ENCODE peak calls at places on chromosomes 2 and 18, in six cellular contexts. N is GM12865, O is heart right ventricle, X is astrocyte, W is aorta, V is small intestine. U is an unnamed sample.

GRCh38 chr2:101041413-101041812 is 39.3 kb downstream of the RPL31 start:
- DNase-seq in V (no peak), W (no peak), N (no peak), O (no peak), X (no peak), U (no peak)

GRCh38 chr2:122180972-122181371 is 425.5 kb downstream of the TSN start:
- DNase-seq in O (no peak), V (no peak), X (no peak), N (no peak), W (no peak), U (no peak)

GRCh38 chr18:49561377-49562193 is at the start of gene LIPG:
- DNase-seq in X (peak), N (peak), V (peak), O (no peak), W (no peak), U (peak)

GRCh38 chr2:218370410-218371063 is 11.5 kb upstream of the SLC11A1 start:
- DNase-seq in N (no peak), V (no peak), X (no peak), O (no peak), W (no peak), U (no peak)

GRCh38 chr2:88307817-88308216 is 137.7 kb downstream of the THNSL2 start:
- DNase-seq in X (no peak), O (peak), V (peak), N (peak), W (no peak), U (no peak)

GRCh38 chr2:187542123-187542522 is 12.1 kb downstream of the TFPI start:
- DNase-seq in W (no peak), O (no peak), N (no peak), V (no peak), X (peak), U (no peak)

GRCh38 chr18:7980661-7981060 is 413.5 kb downstream of the PTPRM start:
- DNase-seq in O (no peak), N (no peak), W (no peak), V (no peak), X (no peak), U (no peak)

GRCh38 chr2:149737882-149738281 is 150.3 kb upstream of the MMADHC start:
- DNase-seq in X (no peak), V (no peak), W (no peak), O (no peak), N (no peak), U (no peak)

GRCh38 chr2:111896576-111896975 is 1.8 kb upstream of the MERTK start:
- DNase-seq in W (no peak), V (no peak), O (no peak), N (no peak), X (no peak), U (no peak)

GRCh38 chr2:183416741-183417140 is 292.5 kb downstream of the NUP35 start:
- DNase-seq in V (no peak), X (no peak), W (no peak), N (no peak), O (no peak), U (no peak)

GRCh38 chr2:98412751-98413445 is 31.8 kb upstream of the INPP4A start:
- DNase-seq in W (no peak), X (peak), O (peak), V (peak), N (peak), U (no peak)

GRCh38 chr18:32093106-32093511 is 1.4 kb downstream of the RNF138 start:
- DNase-seq in O (peak), W (peak), X (peak), V (peak), N (peak), U (peak)

GRCh38 chr2:148725569-148725968 is 81.0 kb downstream of the EPC2 start:
- DNase-seq in W (no peak), X (no peak), N (no peak), O (no peak), V (no peak), U (no peak)

GRCh38 chr2:111048856-111049551 is 71.7 kb upstream of the BCL2L11 start:
- DNase-seq in O (no peak), N (no peak), X (no peak), V (no peak), W (no peak), U (no peak)

GRCh38 chr18:8607776-8608682 is 1.2 kb upstream of the RAB12 start:
- DNase-seq in W (no peak), N (peak), V (no peak), O (no peak), X (no peak), U (peak)

GRCh38 chr2:239753537-239753936 is 271.6 kb downstream of the NDUFA10 start:
- DNase-seq in V (no peak), O (no peak), W (no peak), X (no peak), N (no peak), U (no peak)

GRCh38 chr2:239758325-239758877 is 266.7 kb downstream of the NDUFA10 start:
- DNase-seq in O (no peak), W (peak), X (peak), N (no peak), V (no peak), U (no peak)

GRCh38 chr2:239757154-239757760 is 267.9 kb downstream of the NDUFA10 start:
- DNase-seq in X (no peak), W (no peak), V (no peak), O (no peak), N (no peak), U (no peak)

GRCh38 chr2:239760596-239760995 is 264.5 kb downstream of the NDUFA10 start:
- DNase-seq in W (peak), N (no peak), O (no peak), V (no peak), X (no peak), U (no peak)

GRCh38 chr2:239756392-239757153 is 268.6 kb downstream of the NDUFA10 start:
- DNase-seq in X (no peak), N (no peak), O (peak), V (no peak), W (no peak), U (no peak)
- H3K4me3 ChIP-seq in X (no peak), N (no peak), O (no peak), V (no peak), W (no peak), U (no peak)

DNA sequence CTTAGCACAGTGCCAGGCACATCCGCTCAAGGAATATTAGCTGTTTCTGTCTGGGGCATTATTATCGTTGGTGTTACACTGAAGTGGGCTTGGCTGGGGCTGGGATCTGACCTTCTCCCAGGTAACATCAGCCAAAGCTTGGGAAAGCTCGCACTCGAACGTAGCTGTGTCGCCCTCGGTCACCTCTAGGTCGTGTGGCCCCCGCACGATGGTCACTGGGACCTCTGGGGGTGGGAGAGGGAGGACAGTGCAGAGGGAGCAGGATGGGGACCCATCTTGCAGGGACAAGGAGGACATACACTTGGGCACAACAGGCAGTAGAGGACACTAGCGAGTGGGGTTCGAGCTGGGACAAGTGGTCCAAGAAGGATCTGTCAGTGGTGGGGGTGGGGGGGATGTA is 9.6 kb downstream of the TMEM198 start:
- DNase-seq in N (no peak), X (no peak), V (no peak), O (no peak), W (peak), U (no peak)
- H3K4me3 ChIP-seq in N (no peak), X (no peak), V (no peak), O (no peak), W (no peak), U (no peak)

GRCh38 chr18:35117951-35118411 is 76.8 kb downstream of the MAPRE2 start:
- DNase-seq in W (no peak), N (no peak), O (peak), V (no peak), X (peak), U (no peak)
- H3K4me3 ChIP-seq in W (no peak), N (no peak), O (peak), V (no peak), X (no peak), U (no peak)

DNA sequence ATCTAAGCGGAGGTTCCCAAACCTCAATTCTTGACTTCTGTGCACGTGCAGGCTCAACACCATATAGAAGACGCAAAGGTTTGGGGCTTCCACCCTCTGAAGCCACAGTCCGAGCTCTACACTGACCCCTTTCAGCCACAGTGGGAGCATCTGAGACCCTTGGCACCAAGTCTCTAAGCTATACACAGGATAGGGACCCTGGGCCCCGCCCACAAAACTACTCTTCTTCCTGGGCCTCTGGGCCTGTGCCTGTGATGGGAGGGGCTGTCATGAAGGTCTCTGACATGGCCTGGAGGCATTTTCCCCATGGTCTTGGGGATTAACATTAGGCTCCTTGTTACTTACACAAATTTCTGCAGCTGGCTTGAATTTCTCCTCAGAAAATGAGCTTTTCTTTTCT is 1374.1 kb upstream of the NXPH2 start:
- DNase-seq in W (no peak), O (no peak), V (no peak), N (no peak), X (no peak), U (no peak)
- H3K4me3 ChIP-seq in W (no peak), O (no peak), V (no peak), N (no peak), X (no peak), U (no peak)

DNA sequence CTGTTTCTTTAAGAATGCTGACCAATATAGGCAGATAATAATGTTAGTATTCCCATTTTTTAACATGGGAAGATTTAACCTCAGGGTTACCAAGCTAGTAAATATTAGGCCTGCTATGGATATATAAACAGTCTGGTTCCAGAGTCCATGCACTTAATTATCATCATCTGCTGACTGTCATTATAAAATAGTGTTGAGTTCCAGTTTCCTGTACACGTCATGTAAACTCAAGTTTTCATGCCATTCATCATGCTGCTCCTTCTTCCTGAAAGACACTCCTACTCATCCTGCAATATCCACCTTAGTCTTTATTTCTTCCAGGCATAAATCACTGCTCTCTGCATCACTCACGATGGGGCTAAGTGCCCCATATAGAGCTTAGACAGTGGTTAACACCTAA is 420.8 kb upstream of the SPHKAP start:
- DNase-seq in X (no peak), N (no peak), O (no peak), W (no peak), V (peak), U (no peak)
- H3K4me3 ChIP-seq in X (no peak), N (no peak), O (no peak), W (no peak), V (no peak), U (no peak)

GRCh38 chr2:123648014-123648413 is 377.1 kb upstream of the CNTNAP5 start:
- DNase-seq in W (no peak), N (no peak), O (no peak), X (no peak), V (no peak), U (no peak)

GRCh38 chr2:123652320-123652719 is 372.8 kb upstream of the CNTNAP5 start:
- DNase-seq in W (no peak), O (no peak), N (no peak), X (no peak), V (no peak), U (no peak)
- H3K4me3 ChIP-seq in W (no peak), O (no peak), N (no peak), X (no peak), V (no peak), U (no peak)

U was measured in GM06990.